ENCODE peak calls at places on chromosomes 11 and 22, in six cellular contexts. One of them, this sample, is unnamed. For H3K36me3, the result is how much of the 10 kb centered on the place peaks cover.

GRCh38 chr11:47950396-47950795 is 30.0 kb upstream of the PTPRJ start:
- DNase-seq in IMR-90: no peak
- DNase-seq in mesenchymal stem cell: peak
- DNase-seq in adrenal gland: no peak
- DNase-seq in neuronal stem cell: no peak
- DNase-seq in CD4-positive, CD25-positive, alpha-beta regulatory T cell: peak
- DNase-seq in this sample: no peak

GRCh38 chr11:45543808-45544422 is 121.5 kb downstream of the CHST1 start:
- DNase-seq in IMR-90: peak
- DNase-seq in mesenchymal stem cell: peak
- DNase-seq in adrenal gland: no peak
- DNase-seq in neuronal stem cell: peak
- DNase-seq in CD4-positive, CD25-positive, alpha-beta regulatory T cell: no peak
- DNase-seq in this sample: no peak

GRCh38 chr11:132158091-132158490 is 787.7 kb downstream of the NTM start:
- DNase-seq in IMR-90: peak
- DNase-seq in mesenchymal stem cell: peak
- DNase-seq in adrenal gland: no peak
- DNase-seq in neuronal stem cell: no peak
- DNase-seq in CD4-positive, CD25-positive, alpha-beta regulatory T cell: no peak
- DNase-seq in this sample: no peak

GRCh38 chr22:27836181-27836580 is 34.6 kb upstream of the MN1 start:
- DNase-seq in IMR-90: no peak
- DNase-seq in mesenchymal stem cell: no peak
- DNase-seq in adrenal gland: no peak
- DNase-seq in neuronal stem cell: no peak
- DNase-seq in CD4-positive, CD25-positive, alpha-beta regulatory T cell: no peak
- DNase-seq in this sample: no peak

GRCh38 chr11:46373787-46374740 is 7.4 kb upstream of the MDK start:
- DNase-seq in IMR-90: no peak
- DNase-seq in mesenchymal stem cell: no peak
- DNase-seq in adrenal gland: no peak
- DNase-seq in neuronal stem cell: no peak
- DNase-seq in CD4-positive, CD25-positive, alpha-beta regulatory T cell: no peak
- DNase-seq in this sample: no peak

GRCh38 chr22:28983788-28984441 is 77.7 kb downstream of the C22orf31 start:
- DNase-seq in IMR-90: no peak
- DNase-seq in mesenchymal stem cell: no peak
- DNase-seq in adrenal gland: no peak
- DNase-seq in neuronal stem cell: no peak
- DNase-seq in CD4-positive, CD25-positive, alpha-beta regulatory T cell: no peak
- DNase-seq in this sample: no peak

GRCh38 chr11:125005491-125005890 is 51.5 kb downstream of the CCDC15 start:
- DNase-seq in IMR-90: no peak
- DNase-seq in mesenchymal stem cell: no peak
- DNase-seq in adrenal gland: no peak
- DNase-seq in neuronal stem cell: no peak
- DNase-seq in CD4-positive, CD25-positive, alpha-beta regulatory T cell: no peak
- DNase-seq in this sample: no peak

GRCh38 chr11:113468666-113469345 is 6.4 kb downstream of the DRD2 start:
- DNase-seq in IMR-90: no peak
- DNase-seq in mesenchymal stem cell: no peak
- DNase-seq in adrenal gland: no peak
- DNase-seq in neuronal stem cell: no peak
- DNase-seq in CD4-positive, CD25-positive, alpha-beta regulatory T cell: no peak
- DNase-seq in this sample: no peak

GRCh38 chr11:17490938-17491337 is 14.3 kb upstream of the ABCC8 start:
- DNase-seq in IMR-90: no peak
- DNase-seq in mesenchymal stem cell: no peak
- DNase-seq in adrenal gland: no peak
- DNase-seq in neuronal stem cell: no peak
- DNase-seq in CD4-positive, CD25-positive, alpha-beta regulatory T cell: no peak
- DNase-seq in this sample: no peak

GRCh38 chr22:24466831-24467249 is 28.3 kb upstream of the UPB1 start:
- DNase-seq in IMR-90: peak
- DNase-seq in mesenchymal stem cell: peak
- DNase-seq in adrenal gland: peak
- DNase-seq in neuronal stem cell: no peak
- DNase-seq in CD4-positive, CD25-positive, alpha-beta regulatory T cell: no peak
- DNase-seq in this sample: no peak

GRCh38 chr22:36833073-36833472 is 16.2 kb upstream of the PVALB start:
- DNase-seq in IMR-90: no peak
- DNase-seq in mesenchymal stem cell: no peak
- DNase-seq in adrenal gland: no peak
- DNase-seq in neuronal stem cell: no peak
- DNase-seq in CD4-positive, CD25-positive, alpha-beta regulatory T cell: no peak
- DNase-seq in this sample: no peak

GRCh38 chr22:44998296-44998695 is 11.5 kb downstream of the PHF21B start:
- DNase-seq in IMR-90: no peak
- DNase-seq in mesenchymal stem cell: no peak
- DNase-seq in adrenal gland: no peak
- DNase-seq in neuronal stem cell: no peak
- DNase-seq in CD4-positive, CD25-positive, alpha-beta regulatory T cell: no peak
- DNase-seq in this sample: no peak
- H3K4me3 ChIP-seq in IMR-90: no peak
- H3K4me3 ChIP-seq in mesenchymal stem cell: no peak
- H3K4me3 ChIP-seq in adrenal gland: no peak
- H3K4me3 ChIP-seq in neuronal stem cell: no peak
- H3K4me3 ChIP-seq in CD4-positive, CD25-positive, alpha-beta regulatory T cell: no peak
- H3K4me3 ChIP-seq in this sample: no peak

DNA sequence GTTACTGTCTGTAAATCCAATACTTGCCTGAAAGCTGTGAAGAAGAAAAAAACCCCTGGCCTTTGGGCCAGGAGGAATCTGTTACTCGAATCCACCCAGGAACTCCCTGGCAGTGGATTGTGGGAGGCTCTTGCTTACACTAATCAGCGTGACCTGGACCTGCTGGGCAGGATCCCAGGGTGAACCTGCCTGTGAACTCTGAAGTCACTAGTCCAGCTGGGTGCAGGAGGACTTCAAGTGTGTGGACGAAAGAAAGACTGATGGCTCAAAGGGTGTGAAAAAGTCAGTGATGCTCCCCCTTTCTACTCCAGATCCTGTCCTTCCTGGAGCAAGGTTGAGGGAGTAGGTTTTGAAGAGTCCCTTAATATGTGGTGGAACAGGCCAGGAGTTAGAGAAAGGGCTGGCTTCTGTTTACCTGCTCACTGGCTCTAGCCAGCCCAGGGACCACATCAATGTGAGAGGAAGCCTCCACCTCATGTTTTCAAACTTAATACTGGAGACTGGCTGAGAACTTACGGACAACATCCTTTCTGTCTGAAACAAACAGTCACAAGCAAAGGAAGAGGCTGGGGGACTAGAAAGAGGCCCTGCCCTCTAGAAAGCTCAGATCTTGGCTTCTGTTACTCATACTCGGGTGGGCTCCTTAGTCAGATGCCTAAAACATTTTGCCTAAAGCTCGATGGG is 13.5 kb downstream of the PIK3IP1 start:
- DNase-seq in IMR-90: no peak
- DNase-seq in mesenchymal stem cell: no peak
- DNase-seq in adrenal gland: peak
- DNase-seq in neuronal stem cell: no peak
- DNase-seq in CD4-positive, CD25-positive, alpha-beta regulatory T cell: peak
- DNase-seq in this sample: no peak
- H3K36me3 ChIP-seq in IMR-90: under half
- H3K36me3 ChIP-seq in mesenchymal stem cell: half or more
- H3K36me3 ChIP-seq in adrenal gland: under half
- H3K36me3 ChIP-seq in neuronal stem cell: under half
- H3K36me3 ChIP-seq in CD4-positive, CD25-positive, alpha-beta regulatory T cell: half or more
- H3K36me3 ChIP-seq in this sample: under half

DNA sequence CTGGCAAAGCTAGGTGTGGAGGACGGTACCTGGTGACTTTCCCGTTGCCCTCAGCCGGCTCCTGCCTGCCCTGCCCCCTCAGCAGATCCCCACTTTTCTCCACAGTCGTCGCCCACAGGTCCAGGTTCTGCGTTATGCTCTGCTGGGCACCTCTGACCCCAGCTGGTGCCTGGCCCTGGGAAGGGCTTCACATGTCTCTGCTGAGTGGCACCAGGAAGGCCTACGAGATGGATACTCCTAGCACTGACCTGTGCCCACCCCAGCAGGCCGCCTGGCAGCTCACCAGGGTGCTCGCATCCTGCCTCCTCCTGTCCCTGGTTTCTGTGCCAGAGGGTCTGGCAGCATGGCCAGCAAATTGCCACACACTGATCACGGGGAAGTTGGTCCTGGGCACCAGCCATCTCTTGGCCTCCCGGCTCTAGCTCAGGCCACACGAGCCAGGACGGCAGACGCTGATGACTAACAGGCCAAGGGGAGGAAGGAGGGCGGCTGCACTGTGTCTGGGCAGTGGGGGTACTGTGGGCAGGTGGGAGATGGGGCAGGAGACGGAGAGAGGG is 13.8 kb downstream of the CARS1 start:
- DNase-seq in IMR-90: no peak
- DNase-seq in mesenchymal stem cell: peak
- DNase-seq in adrenal gland: peak
- DNase-seq in neuronal stem cell: no peak
- DNase-seq in CD4-positive, CD25-positive, alpha-beta regulatory T cell: no peak
- DNase-seq in this sample: no peak
- H3K27ac ChIP-seq in IMR-90: no peak
- H3K27ac ChIP-seq in mesenchymal stem cell: no peak
- H3K27ac ChIP-seq in adrenal gland: peak
- H3K27ac ChIP-seq in neuronal stem cell: no peak
- H3K27ac ChIP-seq in CD4-positive, CD25-positive, alpha-beta regulatory T cell: no peak
- H3K27ac ChIP-seq in this sample: no peak

GRCh38 chr22:38795569-38795968 is 1.6 kb upstream of the DNAL4 start:
- DNase-seq in IMR-90: no peak
- DNase-seq in mesenchymal stem cell: no peak
- DNase-seq in adrenal gland: no peak
- DNase-seq in neuronal stem cell: no peak
- DNase-seq in CD4-positive, CD25-positive, alpha-beta regulatory T cell: no peak
- DNase-seq in this sample: no peak

GRCh38 chr22:38796262-38796957 is 2.5 kb upstream of the DNAL4 start:
- DNase-seq in IMR-90: no peak
- DNase-seq in mesenchymal stem cell: no peak
- DNase-seq in adrenal gland: no peak
- DNase-seq in neuronal stem cell: no peak
- DNase-seq in CD4-positive, CD25-positive, alpha-beta regulatory T cell: no peak
- DNase-seq in this sample: no peak

GRCh38 chr22:38789606-38790005 is 4.3 kb downstream of the DNAL4 start:
- DNase-seq in IMR-90: no peak
- DNase-seq in mesenchymal stem cell: no peak
- DNase-seq in adrenal gland: no peak
- DNase-seq in neuronal stem cell: no peak
- DNase-seq in CD4-positive, CD25-positive, alpha-beta regulatory T cell: no peak
- DNase-seq in this sample: no peak

GRCh38 chr22:38793721-38794466 is at the start of gene DNAL4:
- DNase-seq in IMR-90: peak
- DNase-seq in mesenchymal stem cell: peak
- DNase-seq in adrenal gland: peak
- DNase-seq in neuronal stem cell: peak
- DNase-seq in CD4-positive, CD25-positive, alpha-beta regulatory T cell: peak
- DNase-seq in this sample: peak

DNA sequence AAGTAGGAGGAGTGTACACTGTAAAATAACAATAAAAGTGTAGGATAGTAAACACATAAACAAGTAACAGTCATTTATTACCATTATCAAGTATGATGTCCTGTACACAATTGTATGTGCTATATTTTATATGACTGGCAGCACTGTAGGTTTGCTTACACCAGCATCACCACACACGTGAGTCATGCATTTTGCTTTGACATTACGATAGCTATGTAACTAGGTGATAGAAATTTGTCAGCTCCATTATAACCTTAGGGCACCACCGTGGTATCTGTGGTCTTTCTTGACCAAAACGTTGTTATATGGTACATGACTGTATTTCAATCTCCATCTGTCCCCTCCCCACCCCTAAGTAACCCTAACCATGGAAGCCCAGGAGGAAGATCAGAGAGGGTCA is 1.1 kb downstream of the DNAL4 start:
- DNase-seq in IMR-90: peak
- DNase-seq in mesenchymal stem cell: peak
- DNase-seq in adrenal gland: no peak
- DNase-seq in neuronal stem cell: no peak
- DNase-seq in CD4-positive, CD25-positive, alpha-beta regulatory T cell: no peak
- DNase-seq in this sample: no peak
- H3K4me3 ChIP-seq in IMR-90: peak
- H3K4me3 ChIP-seq in mesenchymal stem cell: no peak
- H3K4me3 ChIP-seq in adrenal gland: no peak
- H3K4me3 ChIP-seq in neuronal stem cell: peak
- H3K4me3 ChIP-seq in CD4-positive, CD25-positive, alpha-beta regulatory T cell: no peak
- H3K4me3 ChIP-seq in this sample: no peak

GRCh38 chr11:123055132-123055924 is 6.6 kb downstream of the HSPA8 start:
- DNase-seq in IMR-90: no peak
- DNase-seq in mesenchymal stem cell: no peak
- DNase-seq in adrenal gland: peak
- DNase-seq in neuronal stem cell: no peak
- DNase-seq in CD4-positive, CD25-positive, alpha-beta regulatory T cell: no peak
- DNase-seq in this sample: no peak
- H3K36me3 ChIP-seq in IMR-90: half or more
- H3K36me3 ChIP-seq in mesenchymal stem cell: under half
- H3K36me3 ChIP-seq in adrenal gland: under half
- H3K36me3 ChIP-seq in neuronal stem cell: under half
- H3K36me3 ChIP-seq in CD4-positive, CD25-positive, alpha-beta regulatory T cell: half or more
- H3K36me3 ChIP-seq in this sample: under half